ENCODE peak calls at places on chromosomes 6 and 20, in five cellular contexts. One of them, this sample, is unnamed.

GRCh38 chr20:25327521-25328235 is 63.0 kb downstream of the ABHD12 start:
- DNase-seq in neuronal stem cell: no peak
- DNase-seq in trophoblast cell: no peak
- DNase-seq in IMR-90: peak; percentile 24
- DNase-seq in H1: no peak
- DNase-seq in this sample: no peak

GRCh38 chr6:142474446-142475289 is 172.9 kb downstream of the ADGRG6 start:
- DNase-seq in neuronal stem cell: peak; percentile 64
- DNase-seq in IMR-90: peak; percentile 76
- DNase-seq in H1: peak; percentile 33
- DNase-seq in trophoblast cell: peak; percentile 40
- DNase-seq in this sample: peak; percentile 82

GRCh38 chr6:35916056-35916455 is 4.8 kb downstream of the SRPK1 start:
- DNase-seq in H1: no peak
- DNase-seq in IMR-90: no peak
- DNase-seq in neuronal stem cell: no peak
- DNase-seq in trophoblast cell: no peak
- DNase-seq in this sample: no peak

GRCh38 chr20:45322952-45323383 is 14.9 kb upstream of the MATN4 start:
- DNase-seq in IMR-90: peak; percentile 43
- DNase-seq in H1: no peak
- DNase-seq in neuronal stem cell: no peak
- DNase-seq in trophoblast cell: peak; percentile 85
- DNase-seq in this sample: no peak

GRCh38 chr6:168104636-168105035 is 25.6 kb upstream of the FRMD1 start:
- DNase-seq in IMR-90: no peak
- DNase-seq in H1: no peak
- DNase-seq in neuronal stem cell: no peak
- DNase-seq in trophoblast cell: no peak
- DNase-seq in this sample: no peak

GRCh38 chr20:2108987-2109386 is 7.4 kb downstream of the STK35 start:
- DNase-seq in H1: no peak
- DNase-seq in trophoblast cell: peak; percentile 57
- DNase-seq in neuronal stem cell: no peak
- DNase-seq in IMR-90: peak; percentile 80
- DNase-seq in this sample: no peak

GRCh38 chr6:116447052-116447451 is 14.1 kb upstream of the CALHM6 start:
- DNase-seq in trophoblast cell: no peak
- DNase-seq in IMR-90: no peak
- DNase-seq in H1: no peak
- DNase-seq in neuronal stem cell: no peak
- DNase-seq in this sample: no peak

GRCh38 chr6:170279977-170280688 is 10.7 kb downstream of the DLL1 start:
- DNase-seq in trophoblast cell: peak; percentile 54
- DNase-seq in H1: no peak
- DNase-seq in IMR-90: peak; percentile 12
- DNase-seq in neuronal stem cell: no peak
- DNase-seq in this sample: no peak

GRCh38 chr6:170058878-170059485 is 231.9 kb downstream of the DLL1 start:
- DNase-seq in neuronal stem cell: no peak
- DNase-seq in IMR-90: no peak
- DNase-seq in H1: no peak
- DNase-seq in trophoblast cell: no peak
- DNase-seq in this sample: no peak

GRCh38 chr20:62716198-62716940 is 7.7 kb downstream of the NTSR1 start:
- DNase-seq in H1: no peak
- DNase-seq in trophoblast cell: no peak
- DNase-seq in neuronal stem cell: no peak
- DNase-seq in IMR-90: peak; percentile 32
- DNase-seq in this sample: no peak

GRCh38 chr6:123997223-123997622 is 193.6 kb downstream of the NKAIN2 start:
- DNase-seq in H1: no peak
- DNase-seq in trophoblast cell: no peak
- DNase-seq in neuronal stem cell: no peak
- DNase-seq in IMR-90: no peak
- DNase-seq in this sample: no peak

DNA sequence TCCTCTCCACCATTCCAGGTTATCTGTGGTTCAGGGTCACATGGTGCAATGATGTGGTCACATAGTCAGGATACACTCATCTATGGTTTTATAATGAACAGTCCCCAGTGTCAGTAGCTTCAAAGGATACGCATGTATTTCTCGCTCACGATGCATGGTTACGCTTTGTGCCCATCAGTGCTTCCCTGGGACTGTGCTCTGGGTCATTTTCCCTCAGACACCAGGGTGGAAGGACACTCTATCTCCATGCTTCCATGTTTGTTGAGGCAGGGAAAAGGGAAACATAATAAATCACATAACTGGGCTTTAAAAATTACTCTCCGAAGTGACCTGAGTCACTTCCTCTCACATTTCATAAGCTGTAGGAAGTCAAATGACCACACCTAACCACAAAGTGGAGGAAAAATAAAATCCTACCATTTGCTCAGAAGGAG is 394.8 kb upstream of the NOX3 start:
- DNase-seq in IMR-90: peak; percentile 58
- DNase-seq in H1: no peak
- DNase-seq in neuronal stem cell: no peak
- DNase-seq in trophoblast cell: no peak
- DNase-seq in this sample: no peak
- H4K91ac ChIP-seq in IMR-90: no peak overlapping the region
- H4K91ac ChIP-seq in H1: no peak overlapping the region
- H4K91ac ChIP-seq in neuronal stem cell: no peak overlapping the region
- H4K91ac ChIP-seq in trophoblast cell: no peak overlapping the region
- H4K91ac ChIP-seq in this sample: no peak overlapping the region

DNA sequence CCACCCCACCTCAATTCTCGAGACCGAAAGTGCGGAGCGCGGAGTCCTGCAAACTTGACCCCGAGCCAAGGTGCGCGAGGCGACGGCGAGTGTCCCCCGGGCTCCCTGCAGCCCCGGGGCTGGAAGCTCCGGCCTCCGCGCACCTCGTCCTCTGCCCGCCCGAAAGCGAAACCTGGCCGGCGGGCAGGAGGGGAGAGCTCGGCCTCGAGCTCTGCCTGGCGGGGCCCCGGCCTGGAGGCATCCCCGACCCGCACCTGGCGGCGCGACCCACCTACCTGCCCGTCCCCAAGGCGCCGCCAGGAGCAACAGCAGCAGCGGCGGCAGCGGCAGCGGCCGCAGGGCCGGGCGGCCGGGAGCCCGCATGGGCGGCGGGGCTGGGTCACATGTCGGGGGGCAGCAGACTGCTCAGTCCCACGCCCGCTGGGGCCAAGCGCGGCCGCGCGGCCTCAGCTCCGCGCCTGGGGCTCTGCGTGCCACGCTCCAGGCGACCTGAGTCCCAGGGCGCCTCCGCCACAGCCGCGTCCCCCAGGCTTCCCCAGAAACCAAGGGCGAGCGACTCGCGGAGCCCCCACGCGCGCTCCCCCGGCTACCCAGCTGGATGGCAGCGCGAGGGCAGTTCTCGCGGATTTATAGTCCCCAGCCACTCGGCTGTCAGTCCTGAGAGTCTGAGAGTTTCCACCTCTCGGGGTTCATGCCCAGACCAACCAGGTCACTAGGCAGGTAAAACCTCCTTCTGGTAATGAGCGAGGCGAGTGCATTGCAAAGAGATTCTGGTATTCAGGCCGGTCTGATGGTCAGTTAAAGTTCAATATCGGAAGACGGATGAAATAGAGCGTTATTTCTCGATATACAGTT is at the start of gene IL20RA:
- DNase-seq in trophoblast cell: peak; percentile 51
- DNase-seq in IMR-90: no peak
- DNase-seq in H1: no peak
- DNase-seq in neuronal stem cell: peak; percentile 8
- DNase-seq in this sample: peak; percentile 48
- H2BK120ac ChIP-seq in trophoblast cell: no peak within 1 kb of the TSS
- H2BK120ac ChIP-seq in IMR-90: no peak within 1 kb of the TSS
- H2BK120ac ChIP-seq in H1: no peak within 1 kb of the TSS
- H2BK120ac ChIP-seq in neuronal stem cell: no peak within 1 kb of the TSS
- H2BK120ac ChIP-seq in this sample: no peak within 1 kb of the TSS

GRCh38 chr6:21748343-21749063 is 155.0 kb downstream of the SOX4 start:
- DNase-seq in trophoblast cell: no peak
- DNase-seq in IMR-90: peak; percentile 61
- DNase-seq in neuronal stem cell: no peak
- DNase-seq in H1: no peak
- DNase-seq in this sample: no peak

GRCh38 chr6:21742238-21742660 is 148.7 kb downstream of the SOX4 start:
- DNase-seq in neuronal stem cell: no peak
- DNase-seq in IMR-90: peak; percentile 98
- DNase-seq in trophoblast cell: no peak
- DNase-seq in H1: no peak
- DNase-seq in this sample: peak; percentile 51

GRCh38 chr6:21747441-21747840 is 153.9 kb downstream of the SOX4 start:
- DNase-seq in neuronal stem cell: no peak
- DNase-seq in H1: no peak
- DNase-seq in trophoblast cell: no peak
- DNase-seq in IMR-90: no peak
- DNase-seq in this sample: no peak

GRCh38 chr6:21744321-21744720 is 150.8 kb downstream of the SOX4 start:
- DNase-seq in neuronal stem cell: no peak
- DNase-seq in H1: no peak
- DNase-seq in trophoblast cell: no peak
- DNase-seq in IMR-90: no peak
- DNase-seq in this sample: no peak

DNA sequence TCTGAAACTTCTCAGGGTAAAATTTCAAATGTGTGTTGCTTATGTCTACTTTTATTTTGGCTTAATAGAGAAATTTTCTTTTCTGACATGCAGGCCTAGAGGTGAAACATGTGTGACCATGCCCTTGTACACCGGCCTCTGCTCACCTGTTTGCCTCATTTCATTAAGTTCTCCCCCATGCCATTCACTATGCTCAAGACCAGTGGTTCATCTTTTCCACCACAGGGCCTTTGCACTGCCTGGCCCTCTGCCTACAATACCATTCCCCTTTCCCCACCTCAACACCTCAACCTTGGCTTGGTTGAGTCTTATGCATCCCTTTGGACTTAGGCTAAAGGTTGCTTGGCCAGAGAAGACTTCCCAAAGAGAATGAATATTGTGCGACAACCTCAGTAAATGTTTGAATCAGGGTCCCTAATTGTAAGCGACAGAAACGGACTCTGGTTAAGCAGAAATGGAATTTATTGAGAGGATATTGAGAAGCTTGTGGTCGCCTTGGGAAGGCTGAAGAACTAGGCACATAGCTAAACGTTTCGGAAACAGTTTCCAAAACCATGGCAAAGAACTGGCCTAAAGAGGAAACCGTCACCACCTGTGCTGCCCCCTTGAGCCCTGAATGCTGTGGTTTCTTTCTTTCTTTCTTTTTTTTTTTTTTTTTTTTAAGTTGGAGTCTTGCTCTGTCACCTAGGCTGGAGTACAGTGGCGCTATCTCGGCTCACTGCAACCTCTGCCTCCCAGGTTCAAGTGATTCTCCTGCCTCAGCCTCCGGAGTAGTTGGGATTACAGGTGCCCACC is 152.2 kb downstream of the SOX4 start:
- DNase-seq in neuronal stem cell: no peak
- DNase-seq in IMR-90: no peak
- DNase-seq in trophoblast cell: no peak
- DNase-seq in H1: no peak
- DNase-seq in this sample: no peak
- H4K91ac ChIP-seq in neuronal stem cell: no peak overlapping the region
- H4K91ac ChIP-seq in IMR-90: no peak overlapping the region
- H4K91ac ChIP-seq in trophoblast cell: peak overlapping the region; percentile 18
- H4K91ac ChIP-seq in H1: peak overlapping the region; percentile 71
- H4K91ac ChIP-seq in this sample: no peak overlapping the region

DNA sequence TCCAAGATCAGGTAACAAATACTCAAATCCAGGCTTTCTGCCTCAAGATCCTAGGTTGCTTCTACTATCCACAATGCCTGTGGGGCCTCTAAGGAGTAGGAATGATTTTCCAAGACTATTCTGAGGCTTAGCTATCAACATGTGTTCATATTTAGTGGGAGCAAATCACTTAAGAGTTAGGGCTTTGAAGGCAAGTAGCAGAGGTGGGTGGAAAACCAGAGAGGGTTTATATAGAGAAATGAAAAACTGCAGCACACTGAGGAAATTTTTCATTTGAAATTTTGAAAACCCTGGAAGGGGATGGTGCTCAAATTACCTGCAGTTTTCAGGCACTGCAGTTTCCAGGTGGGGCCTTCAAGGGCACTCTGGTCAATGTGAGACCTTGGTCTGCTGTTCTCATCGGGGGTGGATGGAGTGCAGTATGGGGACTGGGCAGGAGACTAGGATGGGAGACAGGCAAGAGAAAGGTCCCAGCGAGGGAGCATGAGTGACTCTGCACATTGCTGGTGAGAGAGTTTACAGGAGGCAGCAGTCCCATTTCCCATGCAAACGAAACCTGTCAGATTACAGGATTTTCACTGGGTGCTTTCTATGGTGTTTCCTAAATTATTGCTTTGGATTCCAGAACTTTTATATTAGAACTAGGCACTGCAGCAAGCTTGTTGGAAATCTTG is 73.3 kb upstream of the DTNBP1 start:
- DNase-seq in trophoblast cell: no peak
- DNase-seq in H1: no peak
- DNase-seq in neuronal stem cell: no peak
- DNase-seq in IMR-90: no peak
- DNase-seq in this sample: no peak
- H2BK120ac ChIP-seq in trophoblast cell: no peak overlapping the region
- H2BK120ac ChIP-seq in H1: no peak overlapping the region
- H2BK120ac ChIP-seq in neuronal stem cell: no peak overlapping the region
- H2BK120ac ChIP-seq in IMR-90: peak overlapping the region; percentile 47
- H2BK120ac ChIP-seq in this sample: no peak overlapping the region

GRCh38 chr20:50415516-50416268 is 94.5 kb upstream of the PTPN1 start:
- DNase-seq in H1: no peak
- DNase-seq in neuronal stem cell: no peak
- DNase-seq in IMR-90: peak; percentile 87
- DNase-seq in trophoblast cell: peak; percentile 72
- DNase-seq in this sample: peak; percentile 59

GRCh38 chr20:50416930-50417329 is 93.3 kb upstream of the PTPN1 start:
- DNase-seq in IMR-90: no peak
- DNase-seq in neuronal stem cell: no peak
- DNase-seq in trophoblast cell: no peak
- DNase-seq in H1: no peak
- DNase-seq in this sample: no peak

GRCh38 chr20:50415031-50415515 is 95.1 kb upstream of the PTPN1 start:
- DNase-seq in neuronal stem cell: no peak
- DNase-seq in trophoblast cell: peak; percentile 57
- DNase-seq in IMR-90: no peak
- DNase-seq in H1: no peak
- DNase-seq in this sample: no peak

GRCh38 chr20:50417484-50418235 is 92.5 kb upstream of the PTPN1 start:
- DNase-seq in trophoblast cell: no peak
- DNase-seq in IMR-90: no peak
- DNase-seq in neuronal stem cell: no peak
- DNase-seq in H1: no peak
- DNase-seq in this sample: no peak

GRCh38 chr20:50416269-50416863 is 93.8 kb upstream of the PTPN1 start:
- DNase-seq in H1: no peak
- DNase-seq in trophoblast cell: no peak
- DNase-seq in IMR-90: no peak
- DNase-seq in neuronal stem cell: no peak
- DNase-seq in this sample: no peak
- H4K91ac ChIP-seq in H1: peak overlapping the region; percentile 91
- H4K91ac ChIP-seq in trophoblast cell: peak overlapping the region; percentile 25
- H4K91ac ChIP-seq in IMR-90: peak overlapping the region; percentile 95
- H4K91ac ChIP-seq in neuronal stem cell: peak overlapping the region; percentile 81
- H4K91ac ChIP-seq in this sample: no peak overlapping the region

GRCh38 chr20:38144608-38145093 is 20.4 kb downstream of the TGM2 start:
- DNase-seq in neuronal stem cell: no peak
- DNase-seq in H1: no peak
- DNase-seq in IMR-90: no peak
- DNase-seq in trophoblast cell: no peak
- DNase-seq in this sample: no peak
- H2BK120ac ChIP-seq in neuronal stem cell: no peak overlapping the region
- H2BK120ac ChIP-seq in H1: no peak overlapping the region
- H2BK120ac ChIP-seq in IMR-90: peak overlapping the region; percentile 96
- H2BK120ac ChIP-seq in trophoblast cell: peak overlapping the region; percentile 29
- H2BK120ac ChIP-seq in this sample: no peak overlapping the region

GRCh38 chr6:32195902-32196681 is 3.6 kb upstream of the GPSM3 start:
- DNase-seq in H1: peak; percentile 71
- DNase-seq in IMR-90: peak; percentile 88
- DNase-seq in neuronal stem cell: peak; percentile 84
- DNase-seq in trophoblast cell: no peak
- DNase-seq in this sample: peak; percentile 94
- H4K91ac ChIP-seq in H1: peak overlapping the region; percentile 97
- H4K91ac ChIP-seq in IMR-90: peak overlapping the region; percentile 94
- H4K91ac ChIP-seq in neuronal stem cell: peak overlapping the region; percentile 99
- H4K91ac ChIP-seq in trophoblast cell: peak overlapping the region; percentile 94
- H4K91ac ChIP-seq in this sample: peak overlapping the region; percentile 90

This sample was measured in H9.